ENCODE peak calls at places on chromosome 12, in six cellular contexts. One of them, this sample, is unnamed.

GRCh38 chr12:95277139-95277538 is 59.5 kb downstream of the VEZT start:
- DNase-seq in nephron progenitor cell: no peak
- DNase-seq in memory B cell: no peak
- DNase-seq in AG09319: peak
- DNase-seq in T-helper 22 cell: no peak
- DNase-seq in right atrium auricular region: no peak
- DNase-seq in this sample: no peak

GRCh38 chr12:14460212-14460841 is 94.8 kb downstream of the ATF7IP start:
- DNase-seq in T-helper 22 cell: no peak
- DNase-seq in AG09319: no peak
- DNase-seq in memory B cell: no peak
- DNase-seq in nephron progenitor cell: no peak
- DNase-seq in right atrium auricular region: no peak
- DNase-seq in this sample: no peak

GRCh38 chr12:11689591-11690158 is 40.2 kb downstream of the ETV6 start:
- DNase-seq in AG09319: no peak
- DNase-seq in memory B cell: no peak
- DNase-seq in nephron progenitor cell: no peak
- DNase-seq in T-helper 22 cell: no peak
- DNase-seq in right atrium auricular region: no peak
- DNase-seq in this sample: no peak

GRCh38 chr12:78457951-78458350 is 406.6 kb upstream of the SYT1 start:
- DNase-seq in memory B cell: no peak
- DNase-seq in nephron progenitor cell: no peak
- DNase-seq in AG09319: no peak
- DNase-seq in right atrium auricular region: no peak
- DNase-seq in T-helper 22 cell: no peak
- DNase-seq in this sample: no peak

GRCh38 chr12:68403711-68404110 is 71.5 kb upstream of the MDM1 start:
- DNase-seq in AG09319: no peak
- DNase-seq in T-helper 22 cell: no peak
- DNase-seq in right atrium auricular region: no peak
- DNase-seq in memory B cell: no peak
- DNase-seq in nephron progenitor cell: no peak
- DNase-seq in this sample: no peak

GRCh38 chr12:38144601-38145436 is 171.8 kb upstream of the ALG10B start:
- DNase-seq in memory B cell: no peak
- DNase-seq in AG09319: no peak
- DNase-seq in nephron progenitor cell: no peak
- DNase-seq in right atrium auricular region: peak
- DNase-seq in T-helper 22 cell: no peak
- DNase-seq in this sample: no peak

GRCh38 chr12:131390408-131391100 is 320.3 kb upstream of the SFSWAP start:
- DNase-seq in AG09319: no peak
- DNase-seq in memory B cell: no peak
- DNase-seq in right atrium auricular region: no peak
- DNase-seq in nephron progenitor cell: peak
- DNase-seq in T-helper 22 cell: no peak
- DNase-seq in this sample: no peak

GRCh38 chr12:131093971-131094830 is 140.5 kb downstream of the ADGRD1 start:
- DNase-seq in right atrium auricular region: no peak
- DNase-seq in memory B cell: no peak
- DNase-seq in nephron progenitor cell: no peak
- DNase-seq in AG09319: no peak
- DNase-seq in T-helper 22 cell: no peak
- DNase-seq in this sample: no peak

GRCh38 chr12:6333566-6333965 is 8.3 kb downstream of the TNFRSF1A start:
- DNase-seq in nephron progenitor cell: no peak
- DNase-seq in right atrium auricular region: no peak
- DNase-seq in memory B cell: no peak
- DNase-seq in T-helper 22 cell: no peak
- DNase-seq in AG09319: no peak
- DNase-seq in this sample: peak

GRCh38 chr12:54413284-54414190 is 5.5 kb downstream of the ITGA5 start:
- DNase-seq in T-helper 22 cell: peak
- DNase-seq in right atrium auricular region: no peak
- DNase-seq in AG09319: no peak
- DNase-seq in memory B cell: peak
- DNase-seq in nephron progenitor cell: no peak
- DNase-seq in this sample: peak